ENCODE peak calls at places on chromosomes 3 and 15, in four cellular contexts. Z, V, R and E are unnamed samples.
A peak's percentile ranks its signal among the peaks of the same experiment; 100 is the strongest.

GRCh38 chr3:23776352-23776891 is 29.3 kb upstream of the UBE2E1 start:
- DNase-seq in Z (no peak), V (peak; percentile 25), R (no peak), E (peak; percentile 48)

GRCh38 chr3:100525753-100526612 is 33.6 kb downstream of the TMEM45A start:
- DNase-seq in Z (no peak), V (peak; percentile 38), R (no peak), E (peak; percentile 52)

GRCh38 chr3:186821429-186822367 is 15.4 kb upstream of the RFC4 start:
- DNase-seq in Z (peak; percentile 85), V (no peak), R (no peak), E (peak; percentile 47)

GRCh38 chr3:106124818-106125217 is 256.0 kb upstream of the CBLB start:
- DNase-seq in Z (peak; percentile 56), V (no peak), R (no peak), E (peak; percentile 57)

GRCh38 chr3:172717493-172718088 is 6.7 kb upstream of the NCEH1 start:
- DNase-seq in Z (no peak), V (no peak), R (no peak), E (no peak)

GRCh38 chr3:32239638-32240550 is 1.4 kb downstream of the CMTM8 start:
- DNase-seq in Z (peak; percentile 80), V (no peak), R (no peak), E (peak; percentile 83)

GRCh38 chr3:4571690-4572334 is 78.7 kb downstream of the ITPR1 start:
- DNase-seq in Z (peak; percentile 53), V (no peak), R (no peak), E (no peak)

GRCh38 chr3:88195951-88196434 is 46.2 kb downstream of the C3orf38 start:
- DNase-seq in Z (no peak), V (no peak), R (no peak), E (no peak)

GRCh38 chr3:128895843-128896365 is 16.5 kb downstream of the ACAD9 start:
- DNase-seq in Z (no peak), V (no peak), R (no peak), E (no peak)

GRCh38 chr3:44729384-44729910 is at the start of gene ZNF501:
- DNase-seq in Z (peak; percentile 98), V (peak; percentile 95), R (peak; percentile 42), E (peak; percentile 96)

GRCh38 chr3:72722930-72723726 is 125.1 kb downstream of the SHQ1 start:
- DNase-seq in Z (no peak), V (no peak), R (peak; percentile 35), E (no peak)

GRCh38 chr15:57667171-57667924 is 39.2 kb upstream of the POLR2M start:
- DNase-seq in Z (peak; percentile 38), V (no peak), R (no peak), E (no peak)

GRCh38 chr15:88004379-88004778 is 252.2 kb downstream of the NTRK3 start:
- DNase-seq in Z (no peak), V (no peak), R (no peak), E (no peak)

GRCh38 chr15:77495806-77496589 is 75.3 kb downstream of the HMG20A start:
- DNase-seq in Z (peak; percentile 69), V (no peak), R (no peak), E (no peak)

GRCh38 chr3:106717178-106717780 is 660.0 kb upstream of the CCDC54 start:
- DNase-seq in Z (no peak), V (no peak), R (no peak), E (no peak)

GRCh38 chr3:113148814-113149213 is 62.5 kb upstream of the BOC start:
- DNase-seq in Z (no peak), V (no peak), R (no peak), E (no peak)

GRCh38 chr3:27079427-27080105 is 289.6 kb downstream of the NEK10 start:
- DNase-seq in Z (no peak), V (no peak), R (no peak), E (no peak)

DNA sequence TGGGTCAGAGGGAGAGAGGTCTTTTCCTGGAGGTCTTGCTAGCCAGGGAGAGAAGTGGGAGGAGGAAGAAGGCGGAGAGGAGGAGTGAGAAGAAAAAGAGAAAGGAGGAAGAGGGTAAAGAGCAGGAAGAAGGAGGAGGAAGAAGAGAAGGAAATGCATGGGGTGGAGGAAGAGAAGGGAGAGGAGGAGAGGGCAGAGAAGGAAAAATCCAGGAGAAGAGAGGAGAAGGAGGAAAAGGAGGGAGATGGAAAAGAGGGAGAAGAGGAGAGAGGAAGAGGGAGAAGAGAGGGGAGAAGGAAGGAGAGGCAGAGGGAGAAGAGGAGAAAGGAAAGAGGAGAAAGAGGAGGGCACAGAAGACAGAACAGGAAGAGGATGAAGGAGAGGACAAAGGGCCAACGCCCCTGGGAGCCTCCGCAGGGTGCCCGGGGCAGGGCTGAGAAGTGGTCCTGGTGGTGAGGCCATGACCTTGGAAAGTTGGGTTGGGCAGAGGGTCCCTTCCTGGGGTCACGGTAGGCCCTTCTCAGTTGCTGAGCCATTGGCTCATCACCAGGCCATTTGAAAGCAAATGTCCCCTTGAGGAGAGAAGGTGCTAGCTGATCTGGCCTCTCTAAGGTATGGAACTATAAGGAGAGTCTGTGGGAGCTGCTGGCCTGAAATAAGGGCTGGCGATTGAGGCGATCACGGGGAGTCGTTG is 1.2 kb upstream of the SEMA3F start:
- DNase-seq in Z (no peak), V (no peak), R (no peak), E (peak; percentile 62)
- TF ChIP-seq CTCF in Z (no peak), V (no peak), R (no peak), E (no peak)

GRCh38 chr15:69991493-69991892 is 106.2 kb downstream of the TLE3 start:
- DNase-seq in Z (peak; percentile 24), V (no peak), R (no peak), E (no peak)

GRCh38 chr15:69990566-69991391 is 106.9 kb downstream of the TLE3 start:
- DNase-seq in Z (no peak), V (no peak), R (no peak), E (no peak)

GRCh38 chr15:69994429-69995201 is 103.1 kb downstream of the TLE3 start:
- DNase-seq in Z (no peak), V (no peak), R (no peak), E (no peak)

GRCh38 chr15:69988541-69989225 is 109.0 kb downstream of the TLE3 start:
- DNase-seq in Z (peak; percentile 45), V (no peak), R (no peak), E (peak; percentile 60)

GRCh38 chr15:69992326-69992725 is 105.4 kb downstream of the TLE3 start:
- DNase-seq in Z (no peak), V (no peak), R (no peak), E (no peak)
- H3K27me3 ChIP-seq in Z (no peaks in the 10 kb centered on the region), V (no peaks in the 10 kb centered on the region), R (no peaks in the 10 kb centered on the region), E (no peaks in the 10 kb centered on the region)

GRCh38 chr15:51621155-51621554 is 1.4 kb downstream of the DMXL2 start:
- DNase-seq in Z (no peak), V (no peak), R (no peak), E (no peak)

GRCh38 chr15:51622269-51623180 is at the start of gene DMXL2:
- DNase-seq in Z (peak; percentile 95), V (peak; percentile 75), R (no peak), E (peak; percentile 97)

GRCh38 chr15:51619331-51620033 is 3.1 kb downstream of the DMXL2 start:
- DNase-seq in Z (no peak), V (no peak), R (no peak), E (no peak)

GRCh38 chr15:51621917-51622268 is 678 bp downstream of the DMXL2 start:
- DNase-seq in Z (peak; percentile 61), V (peak; percentile 35), R (no peak), E (peak; percentile 83)

DNA sequence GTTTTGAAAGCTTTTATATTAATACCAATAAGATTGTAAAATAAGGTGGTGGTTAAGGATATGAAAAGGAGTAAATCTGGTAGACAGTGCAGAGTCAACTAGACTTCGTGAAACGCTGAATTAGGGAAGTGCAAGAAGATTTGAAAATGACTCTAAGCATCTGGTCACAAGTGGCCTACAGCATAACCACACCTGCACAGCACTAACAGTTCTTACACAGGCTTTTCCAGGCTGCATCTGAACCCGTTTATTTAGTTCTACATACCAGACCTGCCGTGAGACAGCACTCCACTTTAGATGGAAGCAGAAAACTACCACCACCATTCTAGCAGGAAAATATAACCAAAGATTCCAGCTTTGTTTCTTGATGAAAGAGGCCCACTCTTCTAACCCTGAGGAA is 1.9 kb downstream of the DMXL2 start:
- DNase-seq in Z (no peak), V (no peak), R (no peak), E (no peak)
- H3K4me3 ChIP-seq in Z (no peak overlapping the region), V (no peak overlapping the region), R (peak overlapping the region; percentile 75), E (peak overlapping the region; percentile 85)

GRCh38 chr3:33658971-33659848 is 58.8 kb downstream of the CLASP2 start:
- DNase-seq in Z (peak; percentile 87), V (peak; percentile 65), R (peak; percentile 23), E (peak; percentile 84)
- TF ChIP-seq CTCF in Z (no peak), V (no peak), R (no peak), E (no peak)

DNA sequence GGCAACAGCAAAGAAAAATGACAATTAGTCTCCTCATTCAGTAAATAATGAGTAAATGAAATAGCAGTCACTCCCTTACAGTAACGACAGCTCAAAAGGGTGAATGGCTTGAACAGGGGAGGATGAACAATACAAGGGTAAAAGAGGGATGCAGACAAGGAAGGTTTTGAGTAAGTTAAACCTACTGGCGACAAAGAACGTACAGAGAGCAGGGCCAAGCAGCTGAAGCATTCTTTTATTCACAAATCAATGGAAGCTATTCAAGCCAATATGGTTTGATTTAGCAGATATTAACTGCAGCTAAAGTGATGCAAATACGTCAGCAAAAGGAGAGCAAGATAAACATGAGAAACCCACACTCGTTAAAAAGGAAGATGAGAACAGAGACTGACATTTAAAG is 90.7 kb upstream of the ICE2 start:
- DNase-seq in Z (no peak), V (no peak), R (no peak), E (no peak)
- H3K27me3 ChIP-seq in Z (no peaks in the 10 kb centered on the region), V (no peaks in the 10 kb centered on the region), R (no peaks in the 10 kb centered on the region), E (no peaks in the 10 kb centered on the region)

DNA sequence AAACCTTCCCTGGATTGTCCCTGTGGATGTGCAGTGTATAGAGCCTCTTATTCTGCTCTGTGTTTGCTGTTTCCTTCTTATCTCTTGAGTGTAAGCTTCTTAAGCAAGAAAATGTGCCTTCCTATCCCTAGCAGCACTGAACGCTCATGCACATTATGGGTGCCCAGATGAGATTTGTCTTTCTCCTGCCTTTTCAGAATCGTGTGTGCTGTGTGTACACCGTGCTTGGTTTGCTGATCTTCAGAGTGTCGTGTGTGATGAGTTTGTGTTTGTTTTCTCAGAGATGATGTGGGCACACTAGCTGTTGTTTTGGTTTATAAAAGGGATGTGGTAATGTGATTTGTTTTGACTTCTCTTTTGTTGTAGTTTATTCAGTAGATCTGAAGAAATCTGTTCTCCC is 19.8 kb downstream of the GPR171 start:
- DNase-seq in Z (no peak), V (no peak), R (no peak), E (no peak)
- H3K4me3 ChIP-seq in Z (no peak overlapping the region), V (no peak overlapping the region), R (no peak overlapping the region), E (no peak overlapping the region)

GRCh38 chr3:134427400-134428111 is 53.3 kb upstream of the AMOTL2 start:
- DNase-seq in Z (no peak), V (peak; percentile 37), R (no peak), E (no peak)
- TF ChIP-seq CTCF in Z (no peak), V (no peak), R (no peak), E (no peak)